ENCODE peak calls at places on chromosome 1, in eight cellular contexts. Y is Calu3; U is endothelial cell; A is A549; R is cardiac fibroblast; Q is CD4-positive, alpha-beta T cell; S is GM10248; B is AG09309. C is an unnamed sample.

GRCh38 chr1:33572387-33572786 is 99.9 kb downstream of the ZSCAN20 start:
- DNase-seq in B (no peak), Q (no peak), Y (no peak), A (no peak), S (no peak), U (no peak), R (no peak), C (no peak)

GRCh38 chr1:21637514-21637913 is 31.6 kb downstream of the RAP1GAP start:
- DNase-seq in S (no peak), U (no peak), B (no peak), Q (no peak), A (no peak), Y (no peak), R (no peak), C (no peak)

GRCh38 chr1:71414229-71414628 is 333.4 kb upstream of the ZRANB2 start:
- DNase-seq in Q (no peak), S (no peak), Y (no peak), U (no peak), A (no peak), R (peak; percentile 29), B (no peak), C (no peak)

GRCh38 chr1:7531562-7532340 is 239.3 kb upstream of the VAMP3 start:
- DNase-seq in S (no peak), R (no peak), U (no peak), Q (no peak), B (no peak), Y (no peak), A (no peak), C (no peak)

GRCh38 chr1:99748419-99748818 is 18.0 kb downstream of the FRRS1 start:
- DNase-seq in S (no peak), Y (no peak), Q (no peak), A (peak; percentile 3), B (no peak), U (no peak), R (no peak), C (no peak)

GRCh38 chr1:40389871-40390560 is 16.5 kb downstream of the SMAP2 start:
- DNase-seq in Y (no peak), Q (no peak), A (peak; percentile 7), S (no peak), B (peak; percentile 89), U (no peak), R (peak; percentile 92), C (no peak)

GRCh38 chr1:185634704-185635103 is 99.5 kb upstream of the HMCN1 start:
- DNase-seq in U (no peak), Q (no peak), S (no peak), B (no peak), Y (no peak), A (no peak), R (no peak), C (no peak)

GRCh38 chr1:11158291-11158690 is 30.9 kb upstream of the ANGPTL7 start:
- DNase-seq in R (no peak), Q (no peak), A (no peak), B (no peak), S (no peak), U (no peak), Y (no peak), C (no peak)

GRCh38 chr1:53350853-53351767 is 23.2 kb upstream of the LRP8 start:
- DNase-seq in A (no peak), B (no peak), Q (no peak), Y (no peak), S (no peak), U (no peak), R (no peak), C (no peak)

GRCh38 chr1:53352576-53352975 is 24.7 kb upstream of the LRP8 start:
- DNase-seq in A (no peak), R (no peak), Q (no peak), U (no peak), B (no peak), S (no peak), Y (no peak), C (no peak)

GRCh38 chr1:53348491-53349368 is 20.9 kb upstream of the LRP8 start:
- DNase-seq in B (no peak), Y (no peak), U (no peak), S (no peak), R (no peak), Q (no peak), A (no peak), C (peak; percentile 7)

GRCh38 chr1:53349369-53349705 is 21.5 kb upstream of the LRP8 start:
- DNase-seq in A (no peak), B (no peak), S (no peak), R (no peak), Q (no peak), Y (no peak), U (no peak), C (no peak)

GRCh38 chr1:53349968-53350852 is 22.3 kb upstream of the LRP8 start:
- DNase-seq in R (no peak), Y (no peak), A (no peak), S (no peak), Q (no peak), B (no peak), U (no peak), C (peak; percentile 1)
- TF ChIP-seq CTCF in R (no peak), Y (no peak), A (no peak), S (no peak), Q (no peak), B (no peak), U (no peak), C (no peak)

DNA sequence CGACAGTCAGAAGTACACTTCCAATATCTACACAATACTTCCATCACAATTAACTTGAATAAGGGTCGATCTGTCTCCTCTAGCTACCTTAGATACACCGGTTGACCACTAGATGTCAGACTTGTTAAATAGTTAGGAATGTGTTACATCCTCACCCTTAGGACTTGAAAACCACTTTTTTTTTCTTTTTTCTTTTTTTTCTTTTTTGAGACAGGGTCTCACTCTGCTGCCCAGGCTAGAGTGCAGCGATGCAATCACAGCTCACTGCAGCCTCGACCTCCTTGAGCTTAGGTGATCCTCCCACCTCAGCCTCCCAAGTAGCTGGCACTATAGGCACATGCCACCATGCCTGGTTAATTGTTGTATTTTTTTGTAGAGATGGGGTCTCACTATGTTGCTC is 120.4 kb upstream of the GREM2 start:
- DNase-seq in R (peak; percentile 70), A (peak; percentile 73), Q (no peak), U (no peak), B (no peak), Y (peak; percentile 20), S (peak; percentile 58), C (no peak)
- TF ChIP-seq CTCF in R (peak; percentile 70), A (peak; percentile 87), Q (peak; percentile 34), U (peak; percentile 83), B (peak; percentile 62), Y (peak; percentile 40), S (peak; percentile 66), C (peak; percentile 74)

DNA sequence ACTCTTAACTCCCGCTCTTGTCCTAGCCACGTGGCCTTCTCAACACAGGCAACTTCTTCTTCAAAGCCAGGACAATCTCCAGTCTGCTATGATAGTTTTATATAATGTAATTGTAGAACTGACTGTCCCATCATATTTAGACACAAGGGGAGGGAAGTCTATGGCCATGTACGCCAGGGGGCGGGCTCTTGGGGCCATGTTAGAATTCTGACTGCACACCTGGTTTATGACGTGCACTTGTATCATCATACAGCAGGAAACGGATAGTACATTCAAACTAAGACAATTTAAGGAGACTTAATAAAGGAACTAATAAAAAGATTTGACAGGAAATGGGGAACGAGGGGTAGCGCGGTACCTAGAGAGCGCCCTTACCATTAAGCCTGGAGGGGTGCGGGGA is 21.5 kb downstream of the DMRTB1 start:
- DNase-seq in B (no peak), R (no peak), U (no peak), Q (no peak), Y (no peak), S (no peak), A (no peak), C (no peak)
- TF ChIP-seq CTCF in B (no peak), R (no peak), U (no peak), Q (no peak), Y (no peak), S (no peak), A (no peak), C (no peak)

DNA sequence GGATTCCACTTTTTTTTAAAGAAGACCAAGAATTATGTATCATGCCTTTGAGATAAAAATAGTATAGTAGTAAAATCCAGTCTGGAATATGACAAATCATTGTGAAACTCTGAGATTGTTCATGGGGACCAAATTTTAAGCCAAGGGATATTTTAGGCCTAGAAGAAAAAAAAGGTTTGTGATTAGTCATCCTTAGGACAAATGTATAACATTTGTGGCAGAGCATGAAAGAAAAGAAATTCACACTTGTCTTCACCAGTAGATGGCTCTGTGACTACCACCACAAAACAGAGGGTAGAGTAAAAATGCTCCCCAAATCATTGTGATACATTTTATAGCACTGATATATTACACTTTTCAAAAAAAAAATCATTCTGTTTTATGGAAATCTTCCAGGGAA is 226.1 kb downstream of the KCTD3 start:
- DNase-seq in A (no peak), S (no peak), Q (no peak), B (peak; percentile 77), R (peak; percentile 63), Y (no peak), U (no peak), C (no peak)
- TF ChIP-seq CTCF in A (peak; percentile 24), S (peak; percentile 28), Q (no peak), B (peak; percentile 37), R (peak; percentile 3), Y (peak; percentile 28), U (peak; percentile 17), C (peak; percentile 43)

DNA sequence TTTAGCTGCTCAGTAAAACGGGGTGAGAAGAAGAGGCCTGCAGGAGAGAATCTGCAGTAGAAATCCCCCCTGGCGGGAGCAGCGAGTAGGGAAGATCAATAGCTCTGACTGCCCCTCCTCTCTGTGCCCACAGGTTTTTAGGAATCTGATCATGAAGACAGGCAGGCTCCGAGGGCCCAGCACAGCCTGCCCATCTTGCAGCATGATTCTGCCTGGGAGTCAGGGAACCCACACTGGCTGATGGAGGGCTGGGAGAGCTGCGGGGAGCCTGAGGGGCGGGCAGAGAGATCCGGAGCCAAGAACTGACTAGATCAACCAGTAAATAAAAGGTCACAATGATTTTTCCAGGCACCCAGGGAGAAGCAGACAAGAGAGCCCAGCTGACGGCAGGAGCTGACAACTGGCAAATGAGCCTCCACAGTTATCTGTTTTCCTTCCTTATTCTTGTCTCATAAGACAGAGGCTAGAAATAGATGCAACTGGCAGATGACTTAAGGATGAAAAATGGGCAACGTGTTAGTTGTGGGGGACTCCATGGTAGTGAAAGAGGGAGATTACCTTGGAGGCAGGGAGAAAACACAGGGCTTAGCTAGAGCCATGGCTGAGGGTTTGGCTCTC is 116.3 kb downstream of the PLXNA2 start:
- DNase-seq in S (no peak), Q (no peak), B (no peak), Y (no peak), U (no peak), R (no peak), A (no peak), C (no peak)
- TF ChIP-seq CTCF in S (no peak), Q (no peak), B (no peak), Y (no peak), U (no peak), R (no peak), A (no peak), C (no peak)